ENCODE peak calls at places on chromosome 1, in nine cellular contexts. L is activated CD4-positive, alpha-beta T cell treated with anti-CD3 and anti-CD28 coated beads, Interleukin-2, amount 10 ng/mL, durations not matched to agents 24 days and 14 days; Y is NCI-H187 treated with DMSO at 0.1 percent for 48 hours; G is ELF-1; H is stimulated activated effector memory CD8-positive, alpha-beta T cell treated with anti-CD3 and anti-CD28 coated beads, Interleukin-12 subunit alpha, Interleukin-12 subunit beta, amount 100 ng/mL, for 72 hours; M is caudate nucleus; Q is EL; I is cerebellar nuclear complex; X is HuH-7.5. B is an unnamed sample.

GRCh38 chr1:167095368-167095767 is 1.5 kb downstream of the STYXL2 start:
- DNase-seq in Q (peak), Y (no peak), G (no peak), L (no peak), H (no peak), M (no peak), I (no peak), X (no peak), B (no peak)

GRCh38 chr1:26537951-26538352 is 8.4 kb downstream of the RPS6KA1 start:
- DNase-seq in M (peak), X (peak), Y (no peak), I (no peak), H (no peak), L (peak), Q (no peak), G (peak), B (no peak)

GRCh38 chr1:69258842-69259241 is 308.9 kb upstream of the LRRC7 start:
- DNase-seq in M (no peak), G (no peak), Y (no peak), I (no peak), H (no peak), Q (no peak), L (no peak), X (no peak), B (no peak)

GRCh38 chr1:207904377-207904902 is 6.5 kb downstream of the CD34 start:
- DNase-seq in L (no peak), M (no peak), H (no peak), Q (no peak), X (no peak), Y (no peak), G (no peak), I (no peak), B (no peak)

GRCh38 chr1:12049625-12050024 is 13.5 kb upstream of the TNFRSF8 start:
- DNase-seq in H (no peak), M (no peak), I (no peak), Y (no peak), L (no peak), X (peak), G (no peak), Q (no peak), B (no peak)

GRCh38 chr1:25890249-25891034 is 14.9 kb upstream of the PAQR7 start:
- DNase-seq in Y (no peak), M (no peak), H (no peak), I (no peak), G (peak), X (no peak), Q (peak), L (no peak), B (peak)

GRCh38 chr1:9201421-9202239 is 32.9 kb upstream of the H6PD start:
- DNase-seq in H (no peak), Q (peak), I (no peak), L (peak), G (peak), Y (no peak), M (peak), X (no peak), B (no peak)

GRCh38 chr1:183318433-183318832 is 99.7 kb downstream of the NMNAT2 start:
- DNase-seq in Y (no peak), M (no peak), X (peak), L (no peak), Q (peak), I (peak), G (peak), H (no peak), B (no peak)

GRCh38 chr1:229058111-229058551 is 212.8 kb upstream of the RAB4A start:
- DNase-seq in H (no peak), G (no peak), M (no peak), Q (no peak), X (no peak), Y (no peak), I (no peak), L (no peak), B (no peak)

GRCh38 chr1:1068374-1069060 is 5.6 kb downstream of the RNF223 start:
- DNase-seq in Q (no peak), H (no peak), I (no peak), X (peak), G (no peak), L (peak), Y (no peak), M (no peak), B (peak)

GRCh38 chr1:24535021-24535424 is 20.9 kb upstream of the NCMAP start:
- DNase-seq in I (no peak), L (peak), Q (no peak), G (peak), H (peak), X (no peak), M (no peak), Y (no peak), B (no peak)

GRCh38 chr1:1290238-1290731 is 10.0 kb downstream of the SCNN1D start:
- DNase-seq in Y (peak), H (peak), X (peak), I (no peak), L (peak), G (peak), Q (no peak), M (peak), B (peak)

B was measured in progenitor cell of endocrine pancreas.